ENCODE peak calls at places on chromosomes 1 and 21, in four cellular contexts. Q, E, Y and W are unnamed samples.

GRCh38 chr1:24294757-24295371 is 24.3 kb upstream of the GRHL3 start:
- DNase-seq in Q (no peak), E (peak), Y (no peak), W (peak)

GRCh38 chr1:6294868-6295556 is 34.1 kb upstream of the GPR153 start:
- DNase-seq in Q (no peak), E (no peak), Y (no peak), W (no peak)

GRCh38 chr1:101136739-101137138 is 100.1 kb upstream of the S1PR1 start:
- DNase-seq in Q (no peak), E (peak), Y (peak), W (no peak)

GRCh38 chr1:203039609-203040517 is 13.6 kb downstream of the PPFIA4 start:
- DNase-seq in Q (no peak), E (peak), Y (no peak), W (no peak)

GRCh38 chr1:61092643-61093042 is 10.3 kb downstream of the NFIA start:
- DNase-seq in Q (no peak), E (no peak), Y (no peak), W (no peak)

GRCh38 chr1:21818661-21819060 is 6.6 kb downstream of the LDLRAD2 start:
- DNase-seq in Q (no peak), E (peak), Y (no peak), W (peak)

GRCh38 chr1:55049914-55050278 is 10.5 kb downstream of the PCSK9 start:
- DNase-seq in Q (no peak), E (no peak), Y (no peak), W (no peak)

GRCh38 chr1:215405211-215405610 is 161.9 kb upstream of the KCTD3 start:
- DNase-seq in Q (no peak), E (no peak), Y (no peak), W (no peak)

GRCh38 chr1:59703918-59704378 is 110.8 kb upstream of the HOOK1 start:
- DNase-seq in Q (no peak), E (no peak), Y (no peak), W (no peak)

GRCh38 chr21:17742940-17743592 is 76.1 kb downstream of the C21orf91 start:
- DNase-seq in Q (no peak), E (no peak), Y (peak), W (no peak)

GRCh38 chr1:233689748-233690254 is 75.9 kb downstream of the KCNK1 start:
- DNase-seq in Q (no peak), E (no peak), Y (no peak), W (no peak)

GRCh38 chr1:125087691-125088090 is 3902.9 kb downstream of the SRGAP2C start:
- DNase-seq in Q (no peak), E (no peak), Y (no peak), W (no peak)

GRCh38 chr1:24769656-24770651 is 24.7 kb downstream of the CLIC4 start:
- DNase-seq in Q (no peak), E (no peak), Y (no peak), W (no peak)

GRCh38 chr21:46110499-46111192 is 12.7 kb downstream of the COL6A2 start:
- DNase-seq in Q (no peak), E (peak), Y (no peak), W (peak)

GRCh38 chr21:21740207-21740606 is 742.0 kb downstream of the NCAM2 start:
- DNase-seq in Q (no peak), E (no peak), Y (no peak), W (no peak)

GRCh38 chr1:77504986-77505385 is 177.5 kb downstream of the ZZZ3 start:
- DNase-seq in Q (no peak), E (no peak), Y (no peak), W (no peak)

GRCh38 chr1:59169703-59170102 is 127.2 kb upstream of the FGGY start:
- DNase-seq in Q (no peak), E (no peak), Y (no peak), W (no peak)

GRCh38 chr1:182742780-182743179 is 46.8 kb upstream of the NPL start:
- DNase-seq in Q (no peak), E (no peak), Y (no peak), W (no peak)
- TF ChIP-seq POLR2AphosphoS5 in Q (no peak), E (no peak), Y (no peak), W (no peak)

DNA sequence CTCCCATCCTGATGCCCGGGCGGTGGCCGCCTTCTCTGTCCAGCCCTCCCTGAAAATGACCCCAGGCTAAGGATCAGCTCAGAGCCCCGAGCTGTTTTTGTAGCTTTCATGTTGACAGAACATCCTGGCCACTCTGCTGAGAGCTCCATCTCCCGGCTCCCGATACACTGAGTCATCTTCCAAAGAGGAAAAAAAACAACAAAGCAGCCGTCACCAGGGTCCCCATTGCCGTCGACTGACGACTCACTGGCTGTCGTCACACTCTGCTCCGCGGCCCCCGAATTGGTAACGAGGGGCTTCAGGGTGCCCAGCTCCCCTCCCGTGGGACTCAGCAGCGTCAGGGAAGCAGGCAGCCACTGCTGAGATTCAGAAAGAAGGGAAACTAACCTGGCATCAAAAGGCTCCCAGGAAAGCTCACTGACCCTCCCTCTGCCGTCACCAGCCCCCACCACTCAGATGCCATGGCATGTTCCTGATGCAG is 67.2 kb downstream of the CD46 start:
- DNase-seq in Q (no peak), E (no peak), Y (no peak), W (no peak)
- TF ChIP-seq POLR2AphosphoS5 in Q (no peak), E (no peak), Y (no peak), W (peak)

DNA sequence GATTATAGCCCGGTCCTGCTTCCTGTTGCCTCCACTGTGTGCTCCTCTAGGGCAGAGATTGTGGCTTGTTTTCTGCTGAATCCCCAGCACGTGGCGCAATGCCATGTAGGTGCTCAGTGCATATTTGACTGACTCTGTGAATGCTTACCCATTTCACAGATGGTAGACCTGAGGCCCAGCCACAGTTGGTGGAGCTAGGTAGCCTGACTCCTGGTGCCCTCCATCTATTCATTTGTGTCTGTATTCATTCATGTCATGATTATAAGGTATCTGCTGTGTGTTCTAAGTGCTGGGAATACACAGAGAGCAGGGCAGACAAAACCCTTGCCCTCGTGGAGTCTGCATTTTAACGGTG is 22.5 kb downstream of the TNFRSF1B start:
- DNase-seq in Q (no peak), E (no peak), Y (no peak), W (no peak)
- TF ChIP-seq POLR2AphosphoS5 in Q (no peak), E (no peak), Y (no peak), W (no peak)

GRCh38 chr1:82179162-82179561 is 378.4 kb downstream of the ADGRL2 start:
- DNase-seq in Q (no peak), E (no peak), Y (no peak), W (no peak)

GRCh38 chr1:82185084-82185483 is 384.4 kb downstream of the ADGRL2 start:
- DNase-seq in Q (no peak), E (no peak), Y (no peak), W (no peak)
- TF ChIP-seq POLR2AphosphoS5 in Q (no peak), E (no peak), Y (no peak), W (no peak)

GRCh38 chr1:115168026-115168425 is 78.7 kb upstream of the TSPAN2 start:
- DNase-seq in Q (no peak), E (no peak), Y (no peak), W (no peak)

GRCh38 chr1:115164484-115164883 is 75.2 kb upstream of the TSPAN2 start:
- DNase-seq in Q (no peak), E (no peak), Y (no peak), W (no peak)

GRCh38 chr1:115164940-115165718 is 75.8 kb upstream of the TSPAN2 start:
- DNase-seq in Q (no peak), E (no peak), Y (no peak), W (no peak)

GRCh38 chr1:115166531-115167091 is 77.3 kb upstream of the TSPAN2 start:
- DNase-seq in Q (no peak), E (peak), Y (no peak), W (no peak)

DNA sequence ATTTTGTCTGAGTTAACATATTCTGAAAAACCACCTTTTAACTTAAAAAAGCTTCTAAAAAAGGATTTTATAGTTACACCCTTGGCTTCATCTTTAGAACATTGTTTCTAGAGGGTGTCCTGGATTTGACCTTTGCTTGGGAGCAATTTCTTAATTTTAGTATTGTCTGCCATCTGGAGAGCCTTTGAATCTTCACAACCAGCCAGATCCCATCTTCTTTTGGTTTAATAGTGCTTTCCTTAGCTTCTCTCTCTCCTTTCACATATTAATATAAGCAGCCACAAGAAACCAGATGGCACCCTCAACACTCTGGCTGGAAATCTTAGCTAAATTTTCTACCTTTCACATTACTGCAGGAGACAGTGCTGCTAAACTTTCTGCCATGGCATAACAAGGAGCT is 76.5 kb upstream of the TSPAN2 start:
- DNase-seq in Q (no peak), E (no peak), Y (no peak), W (no peak)
- TF ChIP-seq POLR2AphosphoS5 in Q (no peak), E (no peak), Y (no peak), W (no peak)

GRCh38 chr1:37922767-37923550 is 23.9 kb downstream of the INPP5B start:
- DNase-seq in Q (no peak), E (no peak), Y (peak), W (no peak)
- TF ChIP-seq POLR2AphosphoS5 in Q (no peak), E (no peak), Y (no peak), W (no peak)

GRCh38 chr1:15043934-15044333 is 109.6 kb upstream of the TMEM51 start:
- DNase-seq in Q (no peak), E (no peak), Y (no peak), W (no peak)
- TF ChIP-seq POLR2AphosphoS5 in Q (no peak), E (no peak), Y (no peak), W (no peak)